ENCODE peak calls at places on chromosome 5, in nine cellular contexts. One of them, this sample, is unnamed.

GRCh38 chr5:180598797-180599589 is 7.7 kb upstream of the SCGB3A1 start:
- DNase-seq in left lung: peak
- DNase-seq in HFF-Myc: no peak
- DNase-seq in neural progenitor cell: no peak
- DNase-seq in pancreas: no peak
- DNase-seq in heart left ventricle: no peak
- DNase-seq in heart right ventricle: peak
- DNase-seq in upper lobe of left lung: no peak
- DNase-seq in GM12864: no peak
- DNase-seq in this sample: no peak

GRCh38 chr5:1651250-1651649 is 127.5 kb upstream of the LPCAT1 start:
- DNase-seq in left lung: peak
- DNase-seq in HFF-Myc: no peak
- DNase-seq in neural progenitor cell: no peak
- DNase-seq in pancreas: no peak
- DNase-seq in heart left ventricle: no peak
- DNase-seq in heart right ventricle: no peak
- DNase-seq in upper lobe of left lung: no peak
- DNase-seq in GM12864: no peak
- DNase-seq in this sample: no peak

GRCh38 chr5:96808541-96808828 is 740 bp upstream of the ERAP1 start:
- DNase-seq in left lung: no peak
- DNase-seq in HFF-Myc: no peak
- DNase-seq in neural progenitor cell: no peak
- DNase-seq in pancreas: no peak
- DNase-seq in heart left ventricle: no peak
- DNase-seq in heart right ventricle: no peak
- DNase-seq in upper lobe of left lung: no peak
- DNase-seq in GM12864: no peak
- DNase-seq in this sample: no peak

GRCh38 chr5:101018299-101018698 is 115.2 kb upstream of the ST8SIA4 start:
- DNase-seq in left lung: no peak
- DNase-seq in HFF-Myc: no peak
- DNase-seq in neural progenitor cell: no peak
- DNase-seq in pancreas: no peak
- DNase-seq in heart left ventricle: no peak
- DNase-seq in heart right ventricle: no peak
- DNase-seq in upper lobe of left lung: no peak
- DNase-seq in GM12864: no peak
- DNase-seq in this sample: no peak

GRCh38 chr5:1950096-1950707 is 67.5 kb upstream of the IRX4 start:
- DNase-seq in left lung: no peak
- DNase-seq in HFF-Myc: no peak
- DNase-seq in neural progenitor cell: no peak
- DNase-seq in pancreas: no peak
- DNase-seq in heart left ventricle: no peak
- DNase-seq in heart right ventricle: no peak
- DNase-seq in upper lobe of left lung: no peak
- DNase-seq in GM12864: no peak
- DNase-seq in this sample: no peak

GRCh38 chr5:1032551-1033027 is 24.0 kb downstream of the NKD2 start:
- DNase-seq in left lung: peak
- DNase-seq in HFF-Myc: no peak
- DNase-seq in neural progenitor cell: no peak
- DNase-seq in pancreas: no peak
- DNase-seq in heart left ventricle: no peak
- DNase-seq in heart right ventricle: no peak
- DNase-seq in upper lobe of left lung: peak
- DNase-seq in GM12864: no peak
- DNase-seq in this sample: no peak

GRCh38 chr5:181189962-181190710 is 14.9 kb downstream of the TRIM7 start:
- DNase-seq in left lung: peak
- DNase-seq in HFF-Myc: no peak
- DNase-seq in neural progenitor cell: peak
- DNase-seq in pancreas: peak
- DNase-seq in heart left ventricle: no peak
- DNase-seq in heart right ventricle: no peak
- DNase-seq in upper lobe of left lung: peak
- DNase-seq in GM12864: no peak
- DNase-seq in this sample: no peak

GRCh38 chr5:135750506-135750905 is 84.0 kb upstream of the SLC25A48 start:
- DNase-seq in left lung: no peak
- DNase-seq in HFF-Myc: no peak
- DNase-seq in neural progenitor cell: peak
- DNase-seq in pancreas: no peak
- DNase-seq in heart left ventricle: no peak
- DNase-seq in heart right ventricle: no peak
- DNase-seq in upper lobe of left lung: no peak
- DNase-seq in GM12864: no peak
- DNase-seq in this sample: no peak

GRCh38 chr5:92553326-92553725 is 1027.7 kb downstream of the NR2F1-AS1 start:
- DNase-seq in left lung: no peak
- DNase-seq in HFF-Myc: no peak
- DNase-seq in neural progenitor cell: no peak
- DNase-seq in pancreas: no peak
- DNase-seq in heart left ventricle: no peak
- DNase-seq in heart right ventricle: no peak
- DNase-seq in upper lobe of left lung: no peak
- DNase-seq in GM12864: no peak
- DNase-seq in this sample: no peak

GRCh38 chr5:33379757-33380156 is 61.0 kb upstream of the TARS1 start:
- DNase-seq in left lung: no peak
- DNase-seq in HFF-Myc: no peak
- DNase-seq in neural progenitor cell: peak
- DNase-seq in pancreas: no peak
- DNase-seq in heart left ventricle: no peak
- DNase-seq in heart right ventricle: no peak
- DNase-seq in upper lobe of left lung: no peak
- DNase-seq in GM12864: no peak
- DNase-seq in this sample: peak

GRCh38 chr5:143258559-143259253 is 144.8 kb downstream of the NR3C1 start:
- DNase-seq in left lung: no peak
- DNase-seq in HFF-Myc: no peak
- DNase-seq in neural progenitor cell: no peak
- DNase-seq in pancreas: no peak
- DNase-seq in heart left ventricle: no peak
- DNase-seq in heart right ventricle: no peak
- DNase-seq in upper lobe of left lung: no peak
- DNase-seq in GM12864: no peak
- DNase-seq in this sample: peak

GRCh38 chr5:177393990-177394389 is 6.5 kb downstream of the PFN3 start:
- DNase-seq in left lung: no peak
- DNase-seq in HFF-Myc: no peak
- DNase-seq in neural progenitor cell: no peak
- DNase-seq in pancreas: no peak
- DNase-seq in heart left ventricle: no peak
- DNase-seq in heart right ventricle: no peak
- DNase-seq in upper lobe of left lung: no peak
- DNase-seq in GM12864: no peak
- DNase-seq in this sample: no peak

GRCh38 chr5:55278778-55279177 is 28.7 kb downstream of the DHX29 start:
- DNase-seq in left lung: no peak
- DNase-seq in HFF-Myc: no peak
- DNase-seq in neural progenitor cell: no peak
- DNase-seq in pancreas: no peak
- DNase-seq in heart left ventricle: no peak
- DNase-seq in heart right ventricle: no peak
- DNase-seq in upper lobe of left lung: no peak
- DNase-seq in GM12864: no peak
- DNase-seq in this sample: no peak

GRCh38 chr5:79070002-79070567 is 518 bp downstream of the BHMT2 start:
- DNase-seq in left lung: no peak
- DNase-seq in HFF-Myc: peak
- DNase-seq in neural progenitor cell: no peak
- DNase-seq in pancreas: peak
- DNase-seq in heart left ventricle: peak
- DNase-seq in heart right ventricle: peak
- DNase-seq in upper lobe of left lung: peak
- DNase-seq in GM12864: no peak
- DNase-seq in this sample: peak

GRCh38 chr5:153551537-153552079 is 61.1 kb downstream of the GRIA1 start:
- DNase-seq in left lung: no peak
- DNase-seq in HFF-Myc: peak
- DNase-seq in neural progenitor cell: peak
- DNase-seq in pancreas: no peak
- DNase-seq in heart left ventricle: no peak
- DNase-seq in heart right ventricle: no peak
- DNase-seq in upper lobe of left lung: no peak
- DNase-seq in GM12864: no peak
- DNase-seq in this sample: peak

GRCh38 chr5:151700816-151701215 is 14.1 kb upstream of the SPARC start:
- DNase-seq in left lung: no peak
- DNase-seq in HFF-Myc: no peak
- DNase-seq in neural progenitor cell: no peak
- DNase-seq in pancreas: no peak
- DNase-seq in heart left ventricle: no peak
- DNase-seq in heart right ventricle: no peak
- DNase-seq in upper lobe of left lung: no peak
- DNase-seq in GM12864: no peak
- DNase-seq in this sample: no peak

GRCh38 chr5:150142800-150143724 is 12.6 kb downstream of the PDGFRB start:
- DNase-seq in left lung: no peak
- DNase-seq in HFF-Myc: no peak
- DNase-seq in neural progenitor cell: no peak
- DNase-seq in pancreas: peak
- DNase-seq in heart left ventricle: peak
- DNase-seq in heart right ventricle: peak
- DNase-seq in upper lobe of left lung: no peak
- DNase-seq in GM12864: no peak
- DNase-seq in this sample: peak

GRCh38 chr5:96783326-96783725 is 24.4 kb downstream of the ERAP1 start:
- DNase-seq in left lung: no peak
- DNase-seq in HFF-Myc: no peak
- DNase-seq in neural progenitor cell: no peak
- DNase-seq in pancreas: no peak
- DNase-seq in heart left ventricle: no peak
- DNase-seq in heart right ventricle: no peak
- DNase-seq in upper lobe of left lung: no peak
- DNase-seq in GM12864: no peak
- DNase-seq in this sample: peak

GRCh38 chr5:3075309-3075708 is 323.8 kb upstream of the IRX2 start:
- DNase-seq in left lung: no peak
- DNase-seq in HFF-Myc: no peak
- DNase-seq in neural progenitor cell: no peak
- DNase-seq in pancreas: no peak
- DNase-seq in heart left ventricle: no peak
- DNase-seq in heart right ventricle: no peak
- DNase-seq in upper lobe of left lung: no peak
- DNase-seq in GM12864: no peak
- DNase-seq in this sample: no peak
- TF ChIP-seq CTCF in left lung: no peak
- TF ChIP-seq CTCF in HFF-Myc: no peak
- TF ChIP-seq CTCF in neural progenitor cell: peak
- TF ChIP-seq CTCF in pancreas: no peak
- TF ChIP-seq CTCF in heart left ventricle: no peak
- TF ChIP-seq CTCF in heart right ventricle: no peak
- TF ChIP-seq CTCF in upper lobe of left lung: no peak
- TF ChIP-seq CTCF in GM12864: peak
- TF ChIP-seq CTCF in this sample: no peak

DNA sequence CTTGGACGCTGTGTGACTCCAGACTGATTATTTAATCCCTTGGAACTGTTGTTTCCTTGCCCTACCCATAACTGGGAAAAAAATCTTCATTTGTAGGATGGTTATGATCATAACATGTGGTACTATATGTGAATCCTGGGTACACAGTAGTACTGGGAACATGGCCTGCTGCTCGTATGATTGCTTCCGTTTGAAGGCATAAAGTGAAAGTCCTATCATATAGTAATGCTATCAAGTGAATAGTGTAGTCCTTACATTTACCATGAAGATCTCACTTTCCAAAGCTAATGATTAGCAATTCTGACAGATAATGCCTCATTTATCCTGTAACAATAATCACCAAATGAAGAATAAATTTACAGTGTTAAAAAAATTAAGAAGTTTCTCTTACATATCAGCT is 53.2 kb downstream of the MEF2C start:
- DNase-seq in left lung: no peak
- DNase-seq in HFF-Myc: no peak
- DNase-seq in neural progenitor cell: no peak
- DNase-seq in pancreas: no peak
- DNase-seq in heart left ventricle: no peak
- DNase-seq in heart right ventricle: no peak
- DNase-seq in upper lobe of left lung: no peak
- DNase-seq in GM12864: no peak
- DNase-seq in this sample: no peak
- H3K4me3 ChIP-seq in left lung: no peak
- H3K4me3 ChIP-seq in HFF-Myc: no peak
- H3K4me3 ChIP-seq in neural progenitor cell: no peak
- H3K4me3 ChIP-seq in pancreas: no peak
- H3K4me3 ChIP-seq in heart left ventricle: peak
- H3K4me3 ChIP-seq in heart right ventricle: peak
- H3K4me3 ChIP-seq in upper lobe of left lung: no peak
- H3K4me3 ChIP-seq in GM12864: peak
- H3K4me3 ChIP-seq in this sample: no peak

GRCh38 chr5:68771221-68771620 is 322.6 kb upstream of the SLC30A5 start:
- DNase-seq in left lung: no peak
- DNase-seq in HFF-Myc: no peak
- DNase-seq in neural progenitor cell: no peak
- DNase-seq in pancreas: no peak
- DNase-seq in heart left ventricle: no peak
- DNase-seq in heart right ventricle: no peak
- DNase-seq in upper lobe of left lung: no peak
- DNase-seq in GM12864: no peak
- DNase-seq in this sample: no peak

GRCh38 chr5:68771747-68772146 is 322.1 kb upstream of the SLC30A5 start:
- DNase-seq in left lung: no peak
- DNase-seq in HFF-Myc: no peak
- DNase-seq in neural progenitor cell: no peak
- DNase-seq in pancreas: no peak
- DNase-seq in heart left ventricle: no peak
- DNase-seq in heart right ventricle: no peak
- DNase-seq in upper lobe of left lung: no peak
- DNase-seq in GM12864: no peak
- DNase-seq in this sample: no peak

GRCh38 chr5:68762201-68762600 is 331.6 kb upstream of the SLC30A5 start:
- DNase-seq in left lung: no peak
- DNase-seq in HFF-Myc: no peak
- DNase-seq in neural progenitor cell: no peak
- DNase-seq in pancreas: no peak
- DNase-seq in heart left ventricle: no peak
- DNase-seq in heart right ventricle: no peak
- DNase-seq in upper lobe of left lung: no peak
- DNase-seq in GM12864: no peak
- DNase-seq in this sample: no peak

GRCh38 chr5:68770566-68770965 is 323.2 kb upstream of the SLC30A5 start:
- DNase-seq in left lung: no peak
- DNase-seq in HFF-Myc: no peak
- DNase-seq in neural progenitor cell: peak
- DNase-seq in pancreas: no peak
- DNase-seq in heart left ventricle: no peak
- DNase-seq in heart right ventricle: no peak
- DNase-seq in upper lobe of left lung: no peak
- DNase-seq in GM12864: no peak
- DNase-seq in this sample: no peak

GRCh38 chr5:68766952-68767464 is 326.8 kb upstream of the SLC30A5 start:
- DNase-seq in left lung: no peak
- DNase-seq in HFF-Myc: no peak
- DNase-seq in neural progenitor cell: no peak
- DNase-seq in pancreas: no peak
- DNase-seq in heart left ventricle: no peak
- DNase-seq in heart right ventricle: no peak
- DNase-seq in upper lobe of left lung: no peak
- DNase-seq in GM12864: no peak
- DNase-seq in this sample: no peak
- TF ChIP-seq CTCF in left lung: no peak
- TF ChIP-seq CTCF in HFF-Myc: no peak
- TF ChIP-seq CTCF in neural progenitor cell: no peak
- TF ChIP-seq CTCF in pancreas: no peak
- TF ChIP-seq CTCF in heart left ventricle: no peak
- TF ChIP-seq CTCF in heart right ventricle: no peak
- TF ChIP-seq CTCF in upper lobe of left lung: no peak
- TF ChIP-seq CTCF in GM12864: no peak
- TF ChIP-seq CTCF in this sample: no peak

GRCh38 chr5:74673011-74673790 is 11.8 kb upstream of the HEXB start:
- DNase-seq in left lung: no peak
- DNase-seq in HFF-Myc: no peak
- DNase-seq in neural progenitor cell: peak
- DNase-seq in pancreas: no peak
- DNase-seq in heart left ventricle: no peak
- DNase-seq in heart right ventricle: peak
- DNase-seq in upper lobe of left lung: no peak
- DNase-seq in GM12864: no peak
- DNase-seq in this sample: peak
- H3K4me3 ChIP-seq in left lung: no peak
- H3K4me3 ChIP-seq in HFF-Myc: no peak
- H3K4me3 ChIP-seq in neural progenitor cell: no peak
- H3K4me3 ChIP-seq in pancreas: no peak
- H3K4me3 ChIP-seq in heart left ventricle: peak
- H3K4me3 ChIP-seq in heart right ventricle: peak
- H3K4me3 ChIP-seq in upper lobe of left lung: no peak
- H3K4me3 ChIP-seq in GM12864: no peak
- H3K4me3 ChIP-seq in this sample: no peak

This sample was measured in fibroblast of pulmonary artery.